ENCODE peak calls at places on chromosomes 12 and 14, in six cellular contexts. One of them, this sample, is unnamed.

GRCh38 chr12:46367351-46368029 is 5.1 kb downstream of the SLC38A2 start:
- DNase-seq in effector memory CD8-positive, alpha-beta T cell: no peak
- DNase-seq in naive thymus-derived CD4-positive, alpha-beta T cell: no peak
- DNase-seq in activated T-cell treated with anti-CD3 and anti-CD28 coated beads for 1 hour: no peak
- DNase-seq in HTR-8/SVneo: no peak
- DNase-seq in HS-27A: no peak
- DNase-seq in this sample: no peak

GRCh38 chr14:59265808-59266207 is 77.3 kb downstream of the DAAM1 start:
- DNase-seq in naive thymus-derived CD4-positive, alpha-beta T cell: no peak
- DNase-seq in activated T-cell treated with anti-CD3 and anti-CD28 coated beads for 1 hour: no peak
- DNase-seq in HTR-8/SVneo: no peak
- DNase-seq in effector memory CD8-positive, alpha-beta T cell: no peak
- DNase-seq in HS-27A: no peak
- DNase-seq in this sample: no peak

GRCh38 chr12:6430124-6430989 is 14.4 kb upstream of the CD27 start:
- DNase-seq in HTR-8/SVneo: peak; percentile 94
- DNase-seq in HS-27A: peak; percentile 94
- DNase-seq in naive thymus-derived CD4-positive, alpha-beta T cell: no peak
- DNase-seq in activated T-cell treated with anti-CD3 and anti-CD28 coated beads for 1 hour: no peak
- DNase-seq in effector memory CD8-positive, alpha-beta T cell: no peak
- DNase-seq in this sample: no peak

GRCh38 chr12:25458047-25458552 is 95.0 kb downstream of the LMNTD1 start:
- DNase-seq in effector memory CD8-positive, alpha-beta T cell: no peak
- DNase-seq in activated T-cell treated with anti-CD3 and anti-CD28 coated beads for 1 hour: no peak
- DNase-seq in HS-27A: peak; percentile 99
- DNase-seq in HTR-8/SVneo: peak; percentile 94
- DNase-seq in naive thymus-derived CD4-positive, alpha-beta T cell: no peak
- DNase-seq in this sample: no peak

GRCh38 chr12:89492883-89493282 is 31.7 kb downstream of the GALNT4 start:
- DNase-seq in naive thymus-derived CD4-positive, alpha-beta T cell: no peak
- DNase-seq in activated T-cell treated with anti-CD3 and anti-CD28 coated beads for 1 hour: no peak
- DNase-seq in HS-27A: no peak
- DNase-seq in effector memory CD8-positive, alpha-beta T cell: no peak
- DNase-seq in HTR-8/SVneo: no peak
- DNase-seq in this sample: no peak

GRCh38 chr14:57871487-57872080 is 5.7 kb upstream of the SLC35F4 start:
- DNase-seq in HS-27A: peak; percentile 42
- DNase-seq in HTR-8/SVneo: peak; percentile 13
- DNase-seq in effector memory CD8-positive, alpha-beta T cell: no peak
- DNase-seq in naive thymus-derived CD4-positive, alpha-beta T cell: no peak
- DNase-seq in activated T-cell treated with anti-CD3 and anti-CD28 coated beads for 1 hour: no peak
- DNase-seq in this sample: no peak

GRCh38 chr12:40693503-40693863 is 1.2 kb downstream of the CNTN1 start:
- DNase-seq in effector memory CD8-positive, alpha-beta T cell: no peak
- DNase-seq in HTR-8/SVneo: no peak
- DNase-seq in HS-27A: no peak
- DNase-seq in naive thymus-derived CD4-positive, alpha-beta T cell: no peak
- DNase-seq in activated T-cell treated with anti-CD3 and anti-CD28 coated beads for 1 hour: no peak
- DNase-seq in this sample: no peak

GRCh38 chr12:42916143-42916542 is 326.6 kb upstream of the PRICKLE1 start:
- DNase-seq in HS-27A: no peak
- DNase-seq in effector memory CD8-positive, alpha-beta T cell: no peak
- DNase-seq in HTR-8/SVneo: no peak
- DNase-seq in activated T-cell treated with anti-CD3 and anti-CD28 coated beads for 1 hour: no peak
- DNase-seq in naive thymus-derived CD4-positive, alpha-beta T cell: no peak
- DNase-seq in this sample: no peak

GRCh38 chr12:63151898-63152700 is 1.1 kb upstream of the AVPR1A start:
- DNase-seq in activated T-cell treated with anti-CD3 and anti-CD28 coated beads for 1 hour: no peak
- DNase-seq in HS-27A: no peak
- DNase-seq in naive thymus-derived CD4-positive, alpha-beta T cell: no peak
- DNase-seq in HTR-8/SVneo: peak; percentile 41
- DNase-seq in effector memory CD8-positive, alpha-beta T cell: no peak
- DNase-seq in this sample: no peak

GRCh38 chr14:56826214-56826613 is 15.9 kb upstream of the OTX2 start:
- DNase-seq in effector memory CD8-positive, alpha-beta T cell: no peak
- DNase-seq in HTR-8/SVneo: no peak
- DNase-seq in activated T-cell treated with anti-CD3 and anti-CD28 coated beads for 1 hour: no peak
- DNase-seq in HS-27A: no peak
- DNase-seq in naive thymus-derived CD4-positive, alpha-beta T cell: no peak
- DNase-seq in this sample: no peak

GRCh38 chr14:20460458-20461229 is 590 bp downstream of the PIP4P1 start:
- DNase-seq in activated T-cell treated with anti-CD3 and anti-CD28 coated beads for 1 hour: peak; percentile 26
- DNase-seq in HS-27A: no peak
- DNase-seq in HTR-8/SVneo: no peak
- DNase-seq in naive thymus-derived CD4-positive, alpha-beta T cell: peak; percentile 75
- DNase-seq in effector memory CD8-positive, alpha-beta T cell: peak; percentile 47
- DNase-seq in this sample: peak; percentile 87

GRCh38 chr14:70873627-70874026 is 33.6 kb upstream of the PCNX1 start:
- DNase-seq in naive thymus-derived CD4-positive, alpha-beta T cell: no peak
- DNase-seq in activated T-cell treated with anti-CD3 and anti-CD28 coated beads for 1 hour: no peak
- DNase-seq in effector memory CD8-positive, alpha-beta T cell: no peak
- DNase-seq in HS-27A: no peak
- DNase-seq in HTR-8/SVneo: no peak
- DNase-seq in this sample: no peak

GRCh38 chr12:42802688-42803279 is 213.2 kb upstream of the PRICKLE1 start:
- DNase-seq in activated T-cell treated with anti-CD3 and anti-CD28 coated beads for 1 hour: no peak
- DNase-seq in HTR-8/SVneo: no peak
- DNase-seq in HS-27A: no peak
- DNase-seq in effector memory CD8-positive, alpha-beta T cell: no peak
- DNase-seq in naive thymus-derived CD4-positive, alpha-beta T cell: no peak
- DNase-seq in this sample: no peak

GRCh38 chr14:105313381-105314286 is 914 bp upstream of the PACS2 start:
- DNase-seq in effector memory CD8-positive, alpha-beta T cell: no peak
- DNase-seq in HS-27A: no peak
- DNase-seq in naive thymus-derived CD4-positive, alpha-beta T cell: no peak
- DNase-seq in activated T-cell treated with anti-CD3 and anti-CD28 coated beads for 1 hour: peak; percentile 35
- DNase-seq in HTR-8/SVneo: no peak
- DNase-seq in this sample: no peak

GRCh38 chr14:53534841-53535240 is 381.7 kb upstream of the DDHD1 start:
- DNase-seq in naive thymus-derived CD4-positive, alpha-beta T cell: no peak
- DNase-seq in HTR-8/SVneo: no peak
- DNase-seq in activated T-cell treated with anti-CD3 and anti-CD28 coated beads for 1 hour: no peak
- DNase-seq in HS-27A: no peak
- DNase-seq in effector memory CD8-positive, alpha-beta T cell: no peak
- DNase-seq in this sample: no peak

GRCh38 chr14:100534528-100535286 is 52.5 kb downstream of the BEGAIN start:
- DNase-seq in activated T-cell treated with anti-CD3 and anti-CD28 coated beads for 1 hour: no peak
- DNase-seq in effector memory CD8-positive, alpha-beta T cell: no peak
- DNase-seq in naive thymus-derived CD4-positive, alpha-beta T cell: no peak
- DNase-seq in HS-27A: no peak
- DNase-seq in HTR-8/SVneo: no peak
- DNase-seq in this sample: no peak

GRCh38 chr12:52614381-52615207 is 3.8 kb downstream of the KRT73 start:
- DNase-seq in activated T-cell treated with anti-CD3 and anti-CD28 coated beads for 1 hour: no peak
- DNase-seq in HS-27A: no peak
- DNase-seq in naive thymus-derived CD4-positive, alpha-beta T cell: no peak
- DNase-seq in effector memory CD8-positive, alpha-beta T cell: no peak
- DNase-seq in HTR-8/SVneo: no peak
- DNase-seq in this sample: no peak

GRCh38 chr12:29703528-29703927 is 80.2 kb downstream of the TMTC1 start:
- DNase-seq in effector memory CD8-positive, alpha-beta T cell: no peak
- DNase-seq in naive thymus-derived CD4-positive, alpha-beta T cell: no peak
- DNase-seq in HS-27A: no peak
- DNase-seq in HTR-8/SVneo: no peak
- DNase-seq in activated T-cell treated with anti-CD3 and anti-CD28 coated beads for 1 hour: no peak
- DNase-seq in this sample: no peak

GRCh38 chr14:81396108-81396507 is 4.0 kb downstream of the STON2 start:
- DNase-seq in HS-27A: no peak
- DNase-seq in naive thymus-derived CD4-positive, alpha-beta T cell: no peak
- DNase-seq in effector memory CD8-positive, alpha-beta T cell: no peak
- DNase-seq in HTR-8/SVneo: no peak
- DNase-seq in activated T-cell treated with anti-CD3 and anti-CD28 coated beads for 1 hour: no peak
- DNase-seq in this sample: no peak

GRCh38 chr12:88960213-88960878 is 380.1 kb upstream of the KITLG start:
- DNase-seq in naive thymus-derived CD4-positive, alpha-beta T cell: no peak
- DNase-seq in HTR-8/SVneo: no peak
- DNase-seq in HS-27A: no peak
- DNase-seq in activated T-cell treated with anti-CD3 and anti-CD28 coated beads for 1 hour: no peak
- DNase-seq in effector memory CD8-positive, alpha-beta T cell: no peak
- DNase-seq in this sample: no peak

GRCh38 chr14:75450381-75451276 is 22.8 kb downstream of the JDP2 start:
- DNase-seq in HS-27A: no peak
- DNase-seq in HTR-8/SVneo: no peak
- DNase-seq in naive thymus-derived CD4-positive, alpha-beta T cell: no peak
- DNase-seq in activated T-cell treated with anti-CD3 and anti-CD28 coated beads for 1 hour: no peak
- DNase-seq in effector memory CD8-positive, alpha-beta T cell: no peak
- DNase-seq in this sample: no peak

GRCh38 chr12:99619389-99620158 is 28.0 kb upstream of the GARIN6 start:
- DNase-seq in effector memory CD8-positive, alpha-beta T cell: no peak
- DNase-seq in activated T-cell treated with anti-CD3 and anti-CD28 coated beads for 1 hour: no peak
- DNase-seq in naive thymus-derived CD4-positive, alpha-beta T cell: no peak
- DNase-seq in HS-27A: no peak
- DNase-seq in HTR-8/SVneo: no peak
- DNase-seq in this sample: no peak

GRCh38 chr14:92511472-92512247 is 1.9 kb upstream of the RIN3 start:
- DNase-seq in activated T-cell treated with anti-CD3 and anti-CD28 coated beads for 1 hour: no peak
- DNase-seq in HS-27A: peak; percentile 73
- DNase-seq in effector memory CD8-positive, alpha-beta T cell: no peak
- DNase-seq in naive thymus-derived CD4-positive, alpha-beta T cell: no peak
- DNase-seq in HTR-8/SVneo: peak; percentile 82
- DNase-seq in this sample: no peak